ENCODE peak calls at places on chromosome 6, in six cellular contexts. One of them, this sample, is unnamed.

GRCh38 chr6:108839068-108839467 is 9.2 kb upstream of the ARMC2 start:
- DNase-seq in sciatic nerve: no peak
- DNase-seq in NCI-H774: no peak
- DNase-seq in stimulated activated CD8-positive, alpha-beta memory T cell treated with anti-CD3 and anti-CD28 coated beads, Interleukin-15, amount 100 ng/mL, for 1 hour: no peak
- DNase-seq in AG09309: no peak
- DNase-seq in stimulated activated CD4-positive, alpha-beta T cell treated with anti-CD3 and anti-CD28 coated beads, Interleukin-2, amount 100 ng/mL, for 48 hours: no peak
- DNase-seq in this sample: no peak

GRCh38 chr6:30795549-30796293 is 51.4 kb upstream of the IER3 start:
- DNase-seq in sciatic nerve: no peak
- DNase-seq in NCI-H774: no peak
- DNase-seq in stimulated activated CD8-positive, alpha-beta memory T cell treated with anti-CD3 and anti-CD28 coated beads, Interleukin-15, amount 100 ng/mL, for 1 hour: no peak
- DNase-seq in AG09309: no peak
- DNase-seq in stimulated activated CD4-positive, alpha-beta T cell treated with anti-CD3 and anti-CD28 coated beads, Interleukin-2, amount 100 ng/mL, for 48 hours: no peak
- DNase-seq in this sample: no peak

GRCh38 chr6:79570129-79570801 is 33.0 kb upstream of the LCA5 start:
- DNase-seq in sciatic nerve: no peak
- DNase-seq in NCI-H774: peak
- DNase-seq in stimulated activated CD8-positive, alpha-beta memory T cell treated with anti-CD3 and anti-CD28 coated beads, Interleukin-15, amount 100 ng/mL, for 1 hour: no peak
- DNase-seq in AG09309: peak
- DNase-seq in stimulated activated CD4-positive, alpha-beta T cell treated with anti-CD3 and anti-CD28 coated beads, Interleukin-2, amount 100 ng/mL, for 48 hours: no peak
- DNase-seq in this sample: no peak

GRCh38 chr6:31180500-31180899 is 10.0 kb upstream of the POU5F1 start:
- DNase-seq in sciatic nerve: peak
- DNase-seq in NCI-H774: no peak
- DNase-seq in stimulated activated CD8-positive, alpha-beta memory T cell treated with anti-CD3 and anti-CD28 coated beads, Interleukin-15, amount 100 ng/mL, for 1 hour: no peak
- DNase-seq in AG09309: peak
- DNase-seq in stimulated activated CD4-positive, alpha-beta T cell treated with anti-CD3 and anti-CD28 coated beads, Interleukin-2, amount 100 ng/mL, for 48 hours: peak
- DNase-seq in this sample: no peak

GRCh38 chr6:157830354-157831017 is 7.4 kb downstream of the SNX9 start:
- DNase-seq in sciatic nerve: no peak
- DNase-seq in NCI-H774: no peak
- DNase-seq in stimulated activated CD8-positive, alpha-beta memory T cell treated with anti-CD3 and anti-CD28 coated beads, Interleukin-15, amount 100 ng/mL, for 1 hour: no peak
- DNase-seq in AG09309: no peak
- DNase-seq in stimulated activated CD4-positive, alpha-beta T cell treated with anti-CD3 and anti-CD28 coated beads, Interleukin-2, amount 100 ng/mL, for 48 hours: no peak
- DNase-seq in this sample: peak

GRCh38 chr6:36933102-36933501 is 21.4 kb upstream of the PI16 start:
- DNase-seq in sciatic nerve: no peak
- DNase-seq in NCI-H774: no peak
- DNase-seq in stimulated activated CD8-positive, alpha-beta memory T cell treated with anti-CD3 and anti-CD28 coated beads, Interleukin-15, amount 100 ng/mL, for 1 hour: no peak
- DNase-seq in AG09309: no peak
- DNase-seq in stimulated activated CD4-positive, alpha-beta T cell treated with anti-CD3 and anti-CD28 coated beads, Interleukin-2, amount 100 ng/mL, for 48 hours: no peak
- DNase-seq in this sample: no peak

GRCh38 chr6:31713991-31714684 is 1.0 kb upstream of the LY6G6D start:
- DNase-seq in sciatic nerve: no peak
- DNase-seq in NCI-H774: no peak
- DNase-seq in stimulated activated CD8-positive, alpha-beta memory T cell treated with anti-CD3 and anti-CD28 coated beads, Interleukin-15, amount 100 ng/mL, for 1 hour: no peak
- DNase-seq in AG09309: no peak
- DNase-seq in stimulated activated CD4-positive, alpha-beta T cell treated with anti-CD3 and anti-CD28 coated beads, Interleukin-2, amount 100 ng/mL, for 48 hours: no peak
- DNase-seq in this sample: no peak

GRCh38 chr6:89021629-89022028 is 58.2 kb upstream of the RNGTT start:
- DNase-seq in sciatic nerve: no peak
- DNase-seq in NCI-H774: no peak
- DNase-seq in stimulated activated CD8-positive, alpha-beta memory T cell treated with anti-CD3 and anti-CD28 coated beads, Interleukin-15, amount 100 ng/mL, for 1 hour: no peak
- DNase-seq in AG09309: no peak
- DNase-seq in stimulated activated CD4-positive, alpha-beta T cell treated with anti-CD3 and anti-CD28 coated beads, Interleukin-2, amount 100 ng/mL, for 48 hours: no peak
- DNase-seq in this sample: no peak

GRCh38 chr6:170510631-170511030 is 42.5 kb downstream of the PSMB1 start:
- DNase-seq in sciatic nerve: no peak
- DNase-seq in NCI-H774: no peak
- DNase-seq in stimulated activated CD8-positive, alpha-beta memory T cell treated with anti-CD3 and anti-CD28 coated beads, Interleukin-15, amount 100 ng/mL, for 1 hour: no peak
- DNase-seq in AG09309: no peak
- DNase-seq in stimulated activated CD4-positive, alpha-beta T cell treated with anti-CD3 and anti-CD28 coated beads, Interleukin-2, amount 100 ng/mL, for 48 hours: no peak
- DNase-seq in this sample: no peak

GRCh38 chr6:20175810-20176209 is 36.5 kb downstream of the MBOAT1 start:
- DNase-seq in sciatic nerve: no peak
- DNase-seq in NCI-H774: no peak
- DNase-seq in stimulated activated CD8-positive, alpha-beta memory T cell treated with anti-CD3 and anti-CD28 coated beads, Interleukin-15, amount 100 ng/mL, for 1 hour: no peak
- DNase-seq in AG09309: no peak
- DNase-seq in stimulated activated CD4-positive, alpha-beta T cell treated with anti-CD3 and anti-CD28 coated beads, Interleukin-2, amount 100 ng/mL, for 48 hours: no peak
- DNase-seq in this sample: no peak

GRCh38 chr6:56450882-56451739 is 191.6 kb downstream of the DST start:
- DNase-seq in sciatic nerve: no peak
- DNase-seq in NCI-H774: no peak
- DNase-seq in stimulated activated CD8-positive, alpha-beta memory T cell treated with anti-CD3 and anti-CD28 coated beads, Interleukin-15, amount 100 ng/mL, for 1 hour: no peak
- DNase-seq in AG09309: no peak
- DNase-seq in stimulated activated CD4-positive, alpha-beta T cell treated with anti-CD3 and anti-CD28 coated beads, Interleukin-2, amount 100 ng/mL, for 48 hours: no peak
- DNase-seq in this sample: no peak

GRCh38 chr6:20906938-20907337 is 372.7 kb downstream of the CDKAL1 start:
- DNase-seq in sciatic nerve: no peak
- DNase-seq in NCI-H774: no peak
- DNase-seq in stimulated activated CD8-positive, alpha-beta memory T cell treated with anti-CD3 and anti-CD28 coated beads, Interleukin-15, amount 100 ng/mL, for 1 hour: no peak
- DNase-seq in AG09309: peak
- DNase-seq in stimulated activated CD4-positive, alpha-beta T cell treated with anti-CD3 and anti-CD28 coated beads, Interleukin-2, amount 100 ng/mL, for 48 hours: no peak
- DNase-seq in this sample: no peak

GRCh38 chr6:69084746-69085335 is 449.8 kb downstream of the ADGRB3 start:
- DNase-seq in sciatic nerve: no peak
- DNase-seq in NCI-H774: no peak
- DNase-seq in stimulated activated CD8-positive, alpha-beta memory T cell treated with anti-CD3 and anti-CD28 coated beads, Interleukin-15, amount 100 ng/mL, for 1 hour: no peak
- DNase-seq in AG09309: no peak
- DNase-seq in stimulated activated CD4-positive, alpha-beta T cell treated with anti-CD3 and anti-CD28 coated beads, Interleukin-2, amount 100 ng/mL, for 48 hours: no peak
- DNase-seq in this sample: no peak

GRCh38 chr6:118679293-118679692 is 27.9 kb upstream of the CEP85L start:
- DNase-seq in sciatic nerve: no peak
- DNase-seq in NCI-H774: no peak
- DNase-seq in stimulated activated CD8-positive, alpha-beta memory T cell treated with anti-CD3 and anti-CD28 coated beads, Interleukin-15, amount 100 ng/mL, for 1 hour: no peak
- DNase-seq in AG09309: peak
- DNase-seq in stimulated activated CD4-positive, alpha-beta T cell treated with anti-CD3 and anti-CD28 coated beads, Interleukin-2, amount 100 ng/mL, for 48 hours: no peak
- DNase-seq in this sample: no peak

GRCh38 chr6:43913388-43914271 is 143.6 kb downstream of the VEGFA start:
- DNase-seq in sciatic nerve: no peak
- DNase-seq in NCI-H774: no peak
- DNase-seq in stimulated activated CD8-positive, alpha-beta memory T cell treated with anti-CD3 and anti-CD28 coated beads, Interleukin-15, amount 100 ng/mL, for 1 hour: no peak
- DNase-seq in AG09309: no peak
- DNase-seq in stimulated activated CD4-positive, alpha-beta T cell treated with anti-CD3 and anti-CD28 coated beads, Interleukin-2, amount 100 ng/mL, for 48 hours: no peak
- DNase-seq in this sample: no peak

GRCh38 chr6:7239590-7239948 is 73.4 kb downstream of the SSR1 start:
- DNase-seq in sciatic nerve: no peak
- DNase-seq in NCI-H774: no peak
- DNase-seq in stimulated activated CD8-positive, alpha-beta memory T cell treated with anti-CD3 and anti-CD28 coated beads, Interleukin-15, amount 100 ng/mL, for 1 hour: no peak
- DNase-seq in AG09309: no peak
- DNase-seq in stimulated activated CD4-positive, alpha-beta T cell treated with anti-CD3 and anti-CD28 coated beads, Interleukin-2, amount 100 ng/mL, for 48 hours: no peak
- DNase-seq in this sample: no peak

GRCh38 chr6:42368156-42368555 is 83.6 kb downstream of the TRERF1 start:
- DNase-seq in sciatic nerve: no peak
- DNase-seq in NCI-H774: no peak
- DNase-seq in stimulated activated CD8-positive, alpha-beta memory T cell treated with anti-CD3 and anti-CD28 coated beads, Interleukin-15, amount 100 ng/mL, for 1 hour: peak
- DNase-seq in AG09309: no peak
- DNase-seq in stimulated activated CD4-positive, alpha-beta T cell treated with anti-CD3 and anti-CD28 coated beads, Interleukin-2, amount 100 ng/mL, for 48 hours: no peak
- DNase-seq in this sample: peak

GRCh38 chr6:54515013-54515412 is 206.8 kb downstream of the TINAG start:
- DNase-seq in sciatic nerve: no peak
- DNase-seq in NCI-H774: no peak
- DNase-seq in stimulated activated CD8-positive, alpha-beta memory T cell treated with anti-CD3 and anti-CD28 coated beads, Interleukin-15, amount 100 ng/mL, for 1 hour: no peak
- DNase-seq in AG09309: no peak
- DNase-seq in stimulated activated CD4-positive, alpha-beta T cell treated with anti-CD3 and anti-CD28 coated beads, Interleukin-2, amount 100 ng/mL, for 48 hours: no peak
- DNase-seq in this sample: no peak

GRCh38 chr6:46909371-46909770 is 12.4 kb downstream of the ADGRF5 start:
- DNase-seq in sciatic nerve: no peak
- DNase-seq in NCI-H774: no peak
- DNase-seq in stimulated activated CD8-positive, alpha-beta memory T cell treated with anti-CD3 and anti-CD28 coated beads, Interleukin-15, amount 100 ng/mL, for 1 hour: no peak
- DNase-seq in AG09309: no peak
- DNase-seq in stimulated activated CD4-positive, alpha-beta T cell treated with anti-CD3 and anti-CD28 coated beads, Interleukin-2, amount 100 ng/mL, for 48 hours: no peak
- DNase-seq in this sample: no peak

GRCh38 chr6:167268683-167269280 is 22.3 kb upstream of the UNC93A start:
- DNase-seq in sciatic nerve: no peak
- DNase-seq in NCI-H774: no peak
- DNase-seq in stimulated activated CD8-positive, alpha-beta memory T cell treated with anti-CD3 and anti-CD28 coated beads, Interleukin-15, amount 100 ng/mL, for 1 hour: no peak
- DNase-seq in AG09309: no peak
- DNase-seq in stimulated activated CD4-positive, alpha-beta T cell treated with anti-CD3 and anti-CD28 coated beads, Interleukin-2, amount 100 ng/mL, for 48 hours: no peak
- DNase-seq in this sample: no peak

GRCh38 chr6:138594042-138594636 is 94.8 kb upstream of the NHSL1 start:
- DNase-seq in sciatic nerve: no peak
- DNase-seq in NCI-H774: no peak
- DNase-seq in stimulated activated CD8-positive, alpha-beta memory T cell treated with anti-CD3 and anti-CD28 coated beads, Interleukin-15, amount 100 ng/mL, for 1 hour: no peak
- DNase-seq in AG09309: no peak
- DNase-seq in stimulated activated CD4-positive, alpha-beta T cell treated with anti-CD3 and anti-CD28 coated beads, Interleukin-2, amount 100 ng/mL, for 48 hours: no peak
- DNase-seq in this sample: no peak

GRCh38 chr6:9766240-9766915 is 648.5 kb downstream of the TFAP2A start:
- DNase-seq in sciatic nerve: no peak
- DNase-seq in NCI-H774: no peak
- DNase-seq in stimulated activated CD8-positive, alpha-beta memory T cell treated with anti-CD3 and anti-CD28 coated beads, Interleukin-15, amount 100 ng/mL, for 1 hour: no peak
- DNase-seq in AG09309: peak
- DNase-seq in stimulated activated CD4-positive, alpha-beta T cell treated with anti-CD3 and anti-CD28 coated beads, Interleukin-2, amount 100 ng/mL, for 48 hours: no peak
- DNase-seq in this sample: peak

GRCh38 chr6:9484091-9484490 is 930.8 kb downstream of the TFAP2A start:
- DNase-seq in sciatic nerve: no peak
- DNase-seq in NCI-H774: no peak
- DNase-seq in stimulated activated CD8-positive, alpha-beta memory T cell treated with anti-CD3 and anti-CD28 coated beads, Interleukin-15, amount 100 ng/mL, for 1 hour: no peak
- DNase-seq in AG09309: no peak
- DNase-seq in stimulated activated CD4-positive, alpha-beta T cell treated with anti-CD3 and anti-CD28 coated beads, Interleukin-2, amount 100 ng/mL, for 48 hours: no peak
- DNase-seq in this sample: no peak

GRCh38 chr6:79467716-79468115 is 69.5 kb downstream of the LCA5 start:
- DNase-seq in sciatic nerve: no peak
- DNase-seq in NCI-H774: no peak
- DNase-seq in stimulated activated CD8-positive, alpha-beta memory T cell treated with anti-CD3 and anti-CD28 coated beads, Interleukin-15, amount 100 ng/mL, for 1 hour: no peak
- DNase-seq in AG09309: no peak
- DNase-seq in stimulated activated CD4-positive, alpha-beta T cell treated with anti-CD3 and anti-CD28 coated beads, Interleukin-2, amount 100 ng/mL, for 48 hours: no peak
- DNase-seq in this sample: peak

GRCh38 chr6:138205437-138206094 is 12.7 kb downstream of the PBOV1 start:
- DNase-seq in sciatic nerve: no peak
- DNase-seq in NCI-H774: no peak
- DNase-seq in stimulated activated CD8-positive, alpha-beta memory T cell treated with anti-CD3 and anti-CD28 coated beads, Interleukin-15, amount 100 ng/mL, for 1 hour: no peak
- DNase-seq in AG09309: no peak
- DNase-seq in stimulated activated CD4-positive, alpha-beta T cell treated with anti-CD3 and anti-CD28 coated beads, Interleukin-2, amount 100 ng/mL, for 48 hours: no peak
- DNase-seq in this sample: no peak

GRCh38 chr6:148448371-148449010 is 105.9 kb downstream of the SASH1 start:
- DNase-seq in sciatic nerve: no peak
- DNase-seq in NCI-H774: no peak
- DNase-seq in stimulated activated CD8-positive, alpha-beta memory T cell treated with anti-CD3 and anti-CD28 coated beads, Interleukin-15, amount 100 ng/mL, for 1 hour: no peak
- DNase-seq in AG09309: no peak
- DNase-seq in stimulated activated CD4-positive, alpha-beta T cell treated with anti-CD3 and anti-CD28 coated beads, Interleukin-2, amount 100 ng/mL, for 48 hours: no peak
- DNase-seq in this sample: no peak

GRCh38 chr6:818191-818590 is 125.3 kb upstream of the EXOC2 start:
- DNase-seq in sciatic nerve: no peak
- DNase-seq in NCI-H774: no peak
- DNase-seq in stimulated activated CD8-positive, alpha-beta memory T cell treated with anti-CD3 and anti-CD28 coated beads, Interleukin-15, amount 100 ng/mL, for 1 hour: no peak
- DNase-seq in AG09309: no peak
- DNase-seq in stimulated activated CD4-positive, alpha-beta T cell treated with anti-CD3 and anti-CD28 coated beads, Interleukin-2, amount 100 ng/mL, for 48 hours: no peak
- DNase-seq in this sample: no peak

GRCh38 chr6:163354085-163354484 is 60.4 kb upstream of the QKI start:
- DNase-seq in sciatic nerve: no peak
- DNase-seq in NCI-H774: no peak
- DNase-seq in stimulated activated CD8-positive, alpha-beta memory T cell treated with anti-CD3 and anti-CD28 coated beads, Interleukin-15, amount 100 ng/mL, for 1 hour: no peak
- DNase-seq in AG09309: no peak
- DNase-seq in stimulated activated CD4-positive, alpha-beta T cell treated with anti-CD3 and anti-CD28 coated beads, Interleukin-2, amount 100 ng/mL, for 48 hours: no peak
- DNase-seq in this sample: no peak

GRCh38 chr6:77440206-77440976 is 22.9 kb downstream of the HTR1B start:
- DNase-seq in sciatic nerve: no peak
- DNase-seq in NCI-H774: no peak
- DNase-seq in stimulated activated CD8-positive, alpha-beta memory T cell treated with anti-CD3 and anti-CD28 coated beads, Interleukin-15, amount 100 ng/mL, for 1 hour: no peak
- DNase-seq in AG09309: no peak
- DNase-seq in stimulated activated CD4-positive, alpha-beta T cell treated with anti-CD3 and anti-CD28 coated beads, Interleukin-2, amount 100 ng/mL, for 48 hours: no peak
- DNase-seq in this sample: no peak

GRCh38 chr6:132504757-132505156 is 8.2 kb downstream of the STX7 start:
- DNase-seq in sciatic nerve: no peak
- DNase-seq in NCI-H774: no peak
- DNase-seq in stimulated activated CD8-positive, alpha-beta memory T cell treated with anti-CD3 and anti-CD28 coated beads, Interleukin-15, amount 100 ng/mL, for 1 hour: no peak
- DNase-seq in AG09309: no peak
- DNase-seq in stimulated activated CD4-positive, alpha-beta T cell treated with anti-CD3 and anti-CD28 coated beads, Interleukin-2, amount 100 ng/mL, for 48 hours: no peak
- DNase-seq in this sample: no peak

GRCh38 chr6:159163901-159164370 is 5.3 kb upstream of the FNDC1 start:
- DNase-seq in sciatic nerve: no peak
- DNase-seq in NCI-H774: no peak
- DNase-seq in stimulated activated CD8-positive, alpha-beta memory T cell treated with anti-CD3 and anti-CD28 coated beads, Interleukin-15, amount 100 ng/mL, for 1 hour: no peak
- DNase-seq in AG09309: no peak
- DNase-seq in stimulated activated CD4-positive, alpha-beta T cell treated with anti-CD3 and anti-CD28 coated beads, Interleukin-2, amount 100 ng/mL, for 48 hours: no peak
- DNase-seq in this sample: no peak

GRCh38 chr6:135170849-135171248 is 10.3 kb upstream of the MYB start:
- DNase-seq in sciatic nerve: no peak
- DNase-seq in NCI-H774: no peak
- DNase-seq in stimulated activated CD8-positive, alpha-beta memory T cell treated with anti-CD3 and anti-CD28 coated beads, Interleukin-15, amount 100 ng/mL, for 1 hour: no peak
- DNase-seq in AG09309: no peak
- DNase-seq in stimulated activated CD4-positive, alpha-beta T cell treated with anti-CD3 and anti-CD28 coated beads, Interleukin-2, amount 100 ng/mL, for 48 hours: no peak
- DNase-seq in this sample: peak

GRCh38 chr6:115573866-115574265 is 486.8 kb downstream of the FRK start:
- DNase-seq in sciatic nerve: no peak
- DNase-seq in NCI-H774: no peak
- DNase-seq in stimulated activated CD8-positive, alpha-beta memory T cell treated with anti-CD3 and anti-CD28 coated beads, Interleukin-15, amount 100 ng/mL, for 1 hour: no peak
- DNase-seq in AG09309: no peak
- DNase-seq in stimulated activated CD4-positive, alpha-beta T cell treated with anti-CD3 and anti-CD28 coated beads, Interleukin-2, amount 100 ng/mL, for 48 hours: no peak
- DNase-seq in this sample: no peak

GRCh38 chr6:68008445-68008844 is 626.6 kb upstream of the ADGRB3 start:
- DNase-seq in sciatic nerve: no peak
- DNase-seq in NCI-H774: no peak
- DNase-seq in stimulated activated CD8-positive, alpha-beta memory T cell treated with anti-CD3 and anti-CD28 coated beads, Interleukin-15, amount 100 ng/mL, for 1 hour: no peak
- DNase-seq in AG09309: no peak
- DNase-seq in stimulated activated CD4-positive, alpha-beta T cell treated with anti-CD3 and anti-CD28 coated beads, Interleukin-2, amount 100 ng/mL, for 48 hours: no peak
- DNase-seq in this sample: peak

GRCh38 chr6:131764350-131764749 is 43.5 kb upstream of the ENPP1 start:
- DNase-seq in sciatic nerve: no peak
- DNase-seq in NCI-H774: no peak
- DNase-seq in stimulated activated CD8-positive, alpha-beta memory T cell treated with anti-CD3 and anti-CD28 coated beads, Interleukin-15, amount 100 ng/mL, for 1 hour: no peak
- DNase-seq in AG09309: no peak
- DNase-seq in stimulated activated CD4-positive, alpha-beta T cell treated with anti-CD3 and anti-CD28 coated beads, Interleukin-2, amount 100 ng/mL, for 48 hours: no peak
- DNase-seq in this sample: no peak

GRCh38 chr6:20159098-20159497 is 53.2 kb downstream of the MBOAT1 start:
- DNase-seq in sciatic nerve: no peak
- DNase-seq in NCI-H774: no peak
- DNase-seq in stimulated activated CD8-positive, alpha-beta memory T cell treated with anti-CD3 and anti-CD28 coated beads, Interleukin-15, amount 100 ng/mL, for 1 hour: no peak
- DNase-seq in AG09309: no peak
- DNase-seq in stimulated activated CD4-positive, alpha-beta T cell treated with anti-CD3 and anti-CD28 coated beads, Interleukin-2, amount 100 ng/mL, for 48 hours: no peak
- DNase-seq in this sample: no peak

GRCh38 chr6:156729248-156729647 is 47.9 kb upstream of the ARID1B start:
- DNase-seq in sciatic nerve: no peak
- DNase-seq in NCI-H774: no peak
- DNase-seq in stimulated activated CD8-positive, alpha-beta memory T cell treated with anti-CD3 and anti-CD28 coated beads, Interleukin-15, amount 100 ng/mL, for 1 hour: no peak
- DNase-seq in AG09309: peak
- DNase-seq in stimulated activated CD4-positive, alpha-beta T cell treated with anti-CD3 and anti-CD28 coated beads, Interleukin-2, amount 100 ng/mL, for 48 hours: no peak
- DNase-seq in this sample: peak

This sample was measured in GM12865.